ENCODE peak calls at places on chromosome 7, in four cellular contexts. N is HCT116, O is breast epithelium, E is upper lobe of left lung. T is an unnamed sample.

GRCh38 chr7:27110977-27111752 is 8.7 kb upstream of the HOXA2 start:
- DNase-seq in N (no peak), O (no peak), E (no peak), T (peak; percentile 85)

GRCh38 chr7:26700893-26701292 is 163.5 kb downstream of the SKAP2 start:
- DNase-seq in N (no peak), O (no peak), E (no peak), T (no peak)

GRCh38 chr7:54810401-54810800 is 51.4 kb upstream of the SEC61G start:
- DNase-seq in N (no peak), O (no peak), E (no peak), T (no peak)

GRCh38 chr7:452230-452751 is 67.4 kb downstream of the PDGFA start:
- DNase-seq in N (no peak), O (no peak), E (no peak), T (no peak)

GRCh38 chr7:114109299-114109698 is 190.5 kb upstream of the PPP1R3A start:
- DNase-seq in N (no peak), O (no peak), E (no peak), T (no peak)

GRCh38 chr7:66143876-66144332 is 29.3 kb downstream of the CRCP start:
- DNase-seq in N (no peak), O (no peak), E (no peak), T (no peak)

GRCh38 chr7:79782256-79782655 is 328.8 kb upstream of the MAGI2 start:
- DNase-seq in N (no peak), O (no peak), E (no peak), T (no peak)

GRCh38 chr7:2928256-2928612 is 84.1 kb upstream of the GNA12 start:
- DNase-seq in N (no peak), O (no peak), E (peak; percentile 10), T (no peak)

GRCh38 chr7:95376632-95377380 is 19.4 kb downstream of the PON3 start:
- DNase-seq in N (no peak), O (no peak), E (no peak), T (no peak)

GRCh38 chr7:362416-363096 is 72.6 kb downstream of the FOXL3 start:
- DNase-seq in N (no peak), O (no peak), E (no peak), T (peak; percentile 63)

GRCh38 chr7:116226664-116227063 is 16.3 kb downstream of the TES start:
- DNase-seq in N (no peak), O (no peak), E (no peak), T (no peak)

GRCh38 chr7:88226886-88227516 is 7.2 kb upstream of the SRI start:
- DNase-seq in N (peak; percentile 68), O (no peak), E (peak; percentile 84), T (no peak)

GRCh38 chr7:121330053-121330833 is 1.4 kb downstream of the WNT16 start:
- DNase-seq in N (no peak), O (no peak), E (no peak), T (no peak)

GRCh38 chr7:138881578-138882188 is 83.7 kb upstream of the ATP6V0A4 start:
- DNase-seq in N (no peak), O (no peak), E (no peak), T (no peak)

GRCh38 chr7:353746-354325 is 63.9 kb downstream of the FOXL3 start:
- DNase-seq in N (no peak), O (peak; percentile 93), E (no peak), T (no peak)

GRCh38 chr7:148503900-148504487 is 86.6 kb upstream of the C7orf33 start:
- DNase-seq in N (peak; percentile 24), O (no peak), E (no peak), T (no peak)

GRCh38 chr7:106420741-106421140 is 136.0 kb upstream of the NAMPT start:
- DNase-seq in N (no peak), O (no peak), E (no peak), T (no peak)

GRCh38 chr7:137820677-137821420 is 25.9 kb downstream of the DGKI start:
- DNase-seq in N (no peak), O (peak; percentile 49), E (no peak), T (peak; percentile 68)

DNA sequence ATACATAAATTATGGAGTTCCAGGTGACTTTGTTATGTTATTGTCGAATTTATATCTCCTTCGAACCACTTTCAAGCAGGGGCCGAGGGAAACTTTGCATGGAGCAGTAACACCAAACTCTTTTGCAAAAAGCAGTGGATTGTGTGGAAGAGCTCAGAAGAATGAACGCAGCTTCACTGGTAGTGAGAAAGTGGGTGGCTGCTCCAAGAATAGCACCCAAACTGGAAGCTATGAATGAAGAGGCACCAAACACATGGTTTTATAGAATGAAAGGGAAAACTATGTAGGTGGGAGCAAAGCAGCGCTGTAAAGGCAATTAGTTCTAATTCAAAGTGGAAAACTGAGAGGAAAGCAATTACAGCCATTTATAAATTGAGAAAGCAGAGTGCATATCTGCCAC is 67.2 kb downstream of the CTTNBP2 start:
- DNase-seq in N (no peak), O (no peak), E (no peak), T (no peak)
- TF ChIP-seq POLR2AphosphoS5 in N (no peak), O (no peak), E (no peak), T (no peak)

GRCh38 chr7:119482209-119482608 is 790.8 kb upstream of the KCND2 start:
- DNase-seq in N (peak; percentile 43), O (no peak), E (no peak), T (no peak)
- TF ChIP-seq CTCF in N (no peak), O (no peak), E (no peak), T (no peak)

GRCh38 chr7:151411551-151411950 is 1.7 kb upstream of the WDR86 start:
- DNase-seq in N (no peak), O (no peak), E (no peak), T (no peak)
- TF ChIP-seq POLR2A in N (no peak), O (no peak), E (no peak), T (no peak)

GRCh38 chr7:13850185-13850752 is 139.2 kb downstream of the ETV1 start:
- DNase-seq in N (peak; percentile 62), O (peak; percentile 27), E (peak; percentile 50), T (no peak)
- TF ChIP-seq POLR2AphosphoS5 in N (no peak), O (peak; percentile 22), E (peak; percentile 35), T (no peak)

GRCh38 chr7:72334066-72334465 is 78.1 kb downstream of the CALN1 start:
- DNase-seq in N (no peak), O (no peak), E (no peak), T (no peak)
- TF ChIP-seq CTCF in N (no peak), O (no peak), E (no peak), T (no peak)

DNA sequence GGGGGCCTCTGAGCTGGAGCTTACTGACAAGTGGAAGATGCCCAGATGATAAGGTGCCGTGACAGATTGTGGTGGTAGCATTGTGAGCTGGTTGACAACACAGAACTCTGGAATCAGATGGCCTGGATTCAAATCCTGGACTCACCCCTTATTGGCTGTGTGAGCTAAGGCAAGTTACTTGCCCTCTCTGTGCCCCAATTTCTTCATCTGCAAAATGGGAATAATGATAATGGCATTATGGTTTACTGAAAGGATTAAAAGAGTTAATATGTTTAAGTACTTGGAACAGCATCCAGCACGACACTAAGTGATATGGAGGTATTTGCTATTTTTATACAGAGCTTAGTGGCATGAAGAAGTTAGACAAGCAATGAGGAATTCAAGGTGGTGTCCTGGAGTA is 465.9 kb upstream of the GALNT17 start:
- DNase-seq in N (no peak), O (no peak), E (no peak), T (no peak)
- TF ChIP-seq POLR2A in N (no peak), O (no peak), E (no peak), T (no peak)

T was measured in sigmoid colon.